ENCODE peak calls at places on chromosomes 16 and 17, in nine cellular contexts. Q, E, S, K, G, W, T, J and C are unnamed samples.

GRCh38 chr17:38447502-38448095 is 19.3 kb downstream of the ARHGAP23 start:
- DNase-seq in G (no peak), S (no peak), K (no peak), W (no peak), J (no peak), T (no peak), Q (no peak), E (no peak), C (no peak)

GRCh38 chr16:19697756-19698318 is 20.2 kb downstream of the KNOP1 start:
- DNase-seq in K (no peak), W (no peak), G (no peak), J (no peak), E (no peak), S (no peak), T (no peak), Q (no peak), C (no peak)

GRCh38 chr17:4420692-4421131 is 13.0 kb upstream of the SPNS3 start:
- DNase-seq in G (peak), K (no peak), J (no peak), Q (peak), W (peak), S (no peak), T (peak), E (no peak), C (peak)

GRCh38 chr17:36879027-36879426 is 58.2 kb upstream of the LHX1 start:
- DNase-seq in T (no peak), W (no peak), K (no peak), G (no peak), J (no peak), S (no peak), Q (no peak), E (no peak), C (no peak)

GRCh38 chr17:6061290-6061689 is 8.9 kb upstream of the WSCD1 start:
- DNase-seq in S (no peak), T (no peak), G (peak), Q (peak), K (no peak), W (peak), J (no peak), E (no peak), C (no peak)

GRCh38 chr16:19664166-19664565 is 53.9 kb downstream of the KNOP1 start:
- DNase-seq in Q (no peak), S (no peak), T (no peak), G (no peak), J (no peak), W (no peak), E (no peak), K (no peak), C (no peak)

GRCh38 chr16:67860589-67861398 is 12.1 kb upstream of the EDC4 start:
- DNase-seq in S (no peak), G (no peak), J (no peak), E (no peak), Q (peak), K (no peak), W (peak), T (no peak), C (no peak)

GRCh38 chr16:33059206-33059605 is 134.8 kb upstream of the TP53TG3C start:
- DNase-seq in G (no peak), T (no peak), S (no peak), W (no peak), E (no peak), K (peak), J (no peak), Q (no peak), C (no peak)

GRCh38 chr16:24668481-24669001 is 60.9 kb upstream of the TNRC6A start:
- DNase-seq in J (no peak), K (no peak), G (peak), T (no peak), W (peak), S (no peak), E (no peak), Q (peak), C (no peak)

GRCh38 chr16:85306071-85306792 is 194.0 kb upstream of the CIBAR2 start:
- DNase-seq in W (peak), Q (peak), T (peak), K (peak), J (peak), G (peak), E (peak), S (peak), C (no peak)

GRCh38 chr16:11768850-11769249 is 26.2 kb upstream of the TXNDC11 start:
- DNase-seq in E (no peak), K (no peak), S (no peak), Q (no peak), G (no peak), J (no peak), W (no peak), T (no peak), C (no peak)

GRCh38 chr17:65533855-65534457 is 27.5 kb downstream of the AXIN2 start:
- DNase-seq in E (peak), G (no peak), J (no peak), W (no peak), T (no peak), K (no peak), S (no peak), Q (no peak), C (no peak)

GRCh38 chr17:259341-259976 is 78.0 kb upstream of the DOC2B start:
- DNase-seq in S (no peak), E (peak), W (no peak), G (no peak), K (peak), J (peak), Q (no peak), T (peak), C (no peak)

GRCh38 chr17:44922136-44922535 is 6.8 kb upstream of the GFAP start:
- DNase-seq in W (no peak), J (no peak), E (no peak), T (no peak), G (no peak), K (peak), S (no peak), Q (no peak), C (no peak)

GRCh38 chr17:28950017-28950751 is 1.1 kb downstream of the PHF12 start:
- DNase-seq in Q (peak), T (peak), G (peak), W (peak), E (peak), K (peak), J (peak), S (peak), C (no peak)

GRCh38 chr17:2192367-2193028 is 111.1 kb downstream of the SMG6 start:
- DNase-seq in J (no peak), S (no peak), E (no peak), Q (peak), T (peak), W (peak), G (peak), K (no peak), C (no peak)

GRCh38 chr17:82981141-82981540 is 98.3 kb upstream of the METRNL start:
- DNase-seq in Q (no peak), G (peak), J (no peak), E (no peak), T (no peak), S (no peak), W (no peak), K (peak), C (no peak)

GRCh38 chr17:39663688-39664580 is 1.2 kb upstream of the TCAP start:
- DNase-seq in T (no peak), K (no peak), E (no peak), W (no peak), J (no peak), G (peak), Q (no peak), S (no peak), C (no peak)

GRCh38 chr17:49071106-49071505 is 61.5 kb upstream of the B4GALNT2 start:
- DNase-seq in J (no peak), K (no peak), E (no peak), T (no peak), S (no peak), W (peak), G (peak), Q (no peak), C (no peak)

GRCh38 chr16:89003831-89004208 is 26.8 kb upstream of the CBFA2T3 start:
- DNase-seq in Q (no peak), K (no peak), T (no peak), S (no peak), J (no peak), G (no peak), E (no peak), W (no peak), C (no peak)

GRCh38 chr16:78522327-78522726 is 422.9 kb downstream of the WWOX start:
- DNase-seq in T (no peak), S (no peak), Q (no peak), K (no peak), J (no peak), W (no peak), E (no peak), G (no peak), C (no peak)

GRCh38 chr17:56653877-56654276 is 60.4 kb downstream of the NOG start:
- DNase-seq in W (peak), K (no peak), S (no peak), Q (peak), E (no peak), T (peak), J (no peak), G (peak), C (no peak)

GRCh38 chr17:29138991-29139682 is 41.1 kb downstream of the MYO18A start:
- DNase-seq in S (peak), W (no peak), T (peak), E (no peak), J (peak), G (no peak), Q (no peak), K (no peak), C (no peak)

GRCh38 chr17:15291674-15292361 is 26.7 kb upstream of the PMP22 start:
- DNase-seq in T (no peak), E (no peak), K (no peak), Q (peak), S (no peak), W (peak), G (peak), J (no peak), C (no peak)

GRCh38 chr16:897200-897543 is 73.6 kb downstream of the LMF1 start:
- DNase-seq in K (no peak), Q (no peak), G (no peak), T (no peak), W (no peak), E (no peak), J (no peak), S (peak), C (no peak)

GRCh38 chr17:73650147-73650546 is 5.9 kb upstream of the SDK2 start:
- DNase-seq in S (no peak), K (no peak), T (no peak), Q (peak), W (no peak), J (no peak), E (peak), G (peak), C (no peak)

GRCh38 chr16:89738538-89739317 is 17.4 kb downstream of the ZNF276 start:
- DNase-seq in J (no peak), T (no peak), W (no peak), K (no peak), E (no peak), G (no peak), S (no peak), Q (no peak), C (no peak)

GRCh38 chr16:50624449-50624782 is 56.7 kb downstream of the SNX20 start:
- DNase-seq in K (no peak), J (no peak), G (no peak), E (no peak), S (peak), T (no peak), Q (no peak), W (no peak), C (no peak)

GRCh38 chr16:86199871-86200700 is 301.1 kb downstream of the IRF8 start:
- DNase-seq in J (no peak), T (no peak), G (no peak), Q (peak), W (no peak), E (peak), K (no peak), S (no peak), C (no peak)

GRCh38 chr16:79286646-79287423 is 313.7 kb downstream of the MAF start:
- DNase-seq in E (no peak), T (peak), W (no peak), Q (no peak), K (no peak), J (peak), G (no peak), S (peak), C (no peak)

GRCh38 chr17:16106161-16106891 is 106.7 kb downstream of the TTC19 start:
- DNase-seq in K (no peak), S (no peak), J (no peak), T (no peak), E (no peak), Q (peak), G (peak), W (peak), C (no peak)

GRCh38 chr17:28159004-28159403 is 116.5 kb downstream of the NLK start:
- DNase-seq in Q (no peak), G (no peak), J (no peak), K (no peak), W (no peak), T (no peak), E (no peak), S (no peak), C (no peak)

GRCh38 chr16:67529639-67530012 is 997 bp downstream of the RIPOR1 start:
- DNase-seq in T (no peak), K (no peak), E (peak), S (no peak), J (no peak), Q (peak), G (no peak), W (no peak), C (no peak)

GRCh38 chr16:24645739-24646645 is 83.5 kb upstream of the TNRC6A start:
- DNase-seq in G (peak), S (no peak), E (peak), W (peak), J (no peak), K (no peak), T (no peak), Q (peak), C (peak)

GRCh38 chr17:81519284-81520020 is 6.9 kb upstream of the ACTG1 start:
- DNase-seq in W (no peak), E (no peak), J (peak), G (no peak), T (peak), S (peak), K (peak), Q (no peak), C (no peak)

GRCh38 chr17:77644981-77645380 is 313.5 kb upstream of the TNRC6C start:
- DNase-seq in S (no peak), J (no peak), G (no peak), E (peak), K (no peak), W (no peak), Q (no peak), T (peak), C (no peak)
- TF ChIP-seq CTCF in S (no peak), J (no peak), G (no peak), E (no peak), K (no peak), W (no peak), Q (peak), T (no peak), C (no peak)

GRCh38 chr17:79144090-79144610 is 69.5 kb downstream of the ENGASE start:
- DNase-seq in S (no peak), E (no peak), K (no peak), T (no peak), W (no peak), Q (no peak), G (no peak), J (no peak), C (no peak)
- H3K4me3 ChIP-seq in S (no peak), E (no peak), K (no peak), T (no peak), W (no peak), Q (no peak), G (no peak), J (no peak), C (no peak)

DNA sequence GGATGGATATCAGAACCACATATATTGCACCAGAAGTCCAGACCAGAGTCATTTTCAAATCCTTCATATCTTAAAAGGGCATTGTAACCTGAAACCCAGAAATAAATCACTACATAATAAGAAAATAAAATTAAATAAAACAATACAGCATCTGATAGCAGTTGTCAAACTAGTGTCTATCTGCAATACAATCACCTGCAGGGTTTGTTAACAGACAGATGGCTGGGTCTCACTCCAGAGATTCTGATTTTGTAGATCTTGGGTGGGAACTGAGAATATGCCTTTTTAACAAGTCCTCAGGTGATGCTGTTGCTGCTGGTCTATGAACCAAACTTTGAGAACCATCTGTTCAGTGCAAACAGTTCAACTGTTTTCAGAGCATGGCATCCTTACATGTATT is 37.6 kb downstream of the NME2 start:
- DNase-seq in J (no peak), S (no peak), G (no peak), W (no peak), T (no peak), E (no peak), K (no peak), Q (no peak), C (no peak)
- TF ChIP-seq CTCF in J (no peak), S (no peak), G (no peak), W (no peak), T (no peak), E (no peak), K (no peak), Q (no peak), C (no peak)

DNA sequence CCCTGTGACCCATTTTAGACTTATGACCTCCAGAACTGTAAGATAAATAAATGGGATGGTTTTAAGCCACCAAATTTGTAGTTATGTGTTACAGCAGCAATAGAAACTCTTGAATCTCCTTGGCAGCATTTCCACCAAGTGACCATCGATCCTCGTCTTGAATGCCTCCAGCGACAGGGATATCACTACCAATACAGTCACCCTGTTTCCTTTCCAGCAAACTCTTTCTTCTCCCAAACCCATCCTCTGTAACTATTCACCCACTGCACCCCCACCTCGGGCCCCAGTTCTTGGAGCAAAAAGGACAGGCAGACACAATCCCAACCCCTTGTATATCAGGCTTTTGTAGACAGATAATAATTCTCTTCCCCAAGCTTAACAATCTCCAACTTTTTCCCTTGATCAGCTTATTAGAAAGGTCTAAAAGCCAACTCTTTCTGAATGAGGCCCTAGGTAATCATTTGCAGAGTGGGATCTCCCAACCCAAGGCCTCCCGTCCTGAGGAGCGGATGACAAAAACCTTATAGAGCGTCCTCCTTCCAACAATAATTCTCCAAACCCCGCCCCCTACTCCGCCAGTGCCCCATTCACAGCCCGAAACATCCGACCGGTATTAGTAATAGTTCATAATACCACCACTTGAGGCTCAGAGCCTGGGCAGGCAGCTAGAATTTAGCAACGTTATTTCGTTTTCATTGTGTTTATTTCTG is 14.7 kb upstream of the PLLP start:
- DNase-seq in T (no peak), W (no peak), K (peak), Q (no peak), E (peak), S (peak), G (no peak), J (no peak), C (no peak)
- H3K4me3 ChIP-seq in T (peak), W (peak), K (peak), Q (peak), E (no peak), S (peak), G (peak), J (peak), C (peak)